ENCODE peak calls at places on chromosomes 11 and 22, in ten cellular contexts. Z, V, C, X, S, H, G, D, B and A are unnamed samples.

GRCh38 chr22:43035250-43035649 is 20.3 kb upstream of the PACSIN2 start:
- DNase-seq in Z (no peak), C (no peak), X (no peak), S (no peak), H (no peak), G (no peak), D (no peak), V (no peak), B (no peak), A (no peak)

GRCh38 chr22:35589071-35589735 is 27.9 kb downstream of the MB start:
- DNase-seq in V (peak), C (peak), D (no peak), H (no peak), Z (no peak), S (peak), B (no peak), X (peak), G (peak), A (peak)

GRCh38 chr22:24016156-24016555 is 5.1 kb downstream of the CABIN1 start:
- DNase-seq in C (no peak), B (no peak), D (no peak), G (no peak), X (no peak), S (no peak), Z (no peak), H (no peak), V (no peak), A (no peak)

GRCh38 chr11:33475999-33476398 is 218.8 kb downstream of the HIPK3 start:
- DNase-seq in S (peak), Z (peak), B (no peak), D (no peak), G (peak), C (no peak), H (no peak), V (no peak), X (peak), A (peak)

GRCh38 chr22:39243443-39244072 is 1.2 kb downstream of the PDGFB start:
- DNase-seq in S (peak), Z (no peak), X (no peak), C (no peak), H (no peak), D (no peak), G (no peak), B (no peak), V (no peak), A (no peak)

GRCh38 chr22:48239461-48240164 is 1477.2 kb downstream of the TBC1D22A start:
- DNase-seq in Z (no peak), D (no peak), V (no peak), G (no peak), C (no peak), B (no peak), H (no peak), S (no peak), X (no peak), A (no peak)

GRCh38 chr11:119169272-119169719 is 771 bp downstream of the NLRX1 start:
- DNase-seq in Z (peak), D (peak), V (no peak), G (peak), X (peak), S (peak), C (no peak), B (peak), H (peak), A (peak)

GRCh38 chr11:57658023-57658361 is 430 bp downstream of the CLP1 start:
- DNase-seq in B (no peak), G (no peak), D (peak), C (no peak), S (no peak), V (no peak), H (no peak), X (no peak), Z (no peak), A (no peak)

GRCh38 chr11:58788355-58789023 is 56.0 kb downstream of the GLYATL2 start:
- DNase-seq in S (peak), H (peak), B (peak), D (peak), G (peak), V (no peak), Z (peak), C (peak), X (peak), A (peak)

GRCh38 chr11:18684267-18684666 is 14.3 kb upstream of the TMEM86A start:
- DNase-seq in S (no peak), C (no peak), D (no peak), X (no peak), Z (no peak), B (no peak), H (no peak), G (no peak), V (no peak), A (no peak)

GRCh38 chr11:42344204-42344792 is 884.8 kb upstream of the LRRC4C start:
- DNase-seq in H (no peak), X (no peak), V (no peak), S (no peak), C (no peak), D (no peak), Z (no peak), G (no peak), B (no peak), A (no peak)

GRCh38 chr11:10454902-10455631 is at the start of gene AMPD3:
- DNase-seq in B (peak), H (peak), G (peak), S (peak), V (no peak), Z (peak), D (no peak), X (peak), C (peak), A (peak)